ENCODE peak calls at places on chromosomes 6 and 20, in nine cellular contexts. U, F, X, P, D, H, E, L and V are unnamed samples.

GRCh38 chr6:141580988-141581387 is 551.7 kb upstream of the GJE1 start:
- DNase-seq in E (peak), F (no peak), D (peak), L (no peak), X (no peak), U (no peak), H (no peak), P (no peak), V (peak)

GRCh38 chr20:18686696-18687095 is 98.8 kb downstream of the DTD1 start:
- DNase-seq in F (no peak), X (no peak), D (no peak), U (no peak), P (no peak), E (no peak), H (no peak), L (no peak), V (no peak)

GRCh38 chr6:35725721-35726438 is 11.0 kb upstream of the ARMC12 start:
- DNase-seq in P (peak), H (peak), X (peak), U (peak), F (no peak), D (no peak), L (peak), E (peak), V (no peak)

GRCh38 chr6:169229611-169230321 is 23.9 kb downstream of the THBS2 start:
- DNase-seq in X (peak), F (no peak), H (peak), U (no peak), P (no peak), E (peak), L (peak), D (peak), V (peak)

GRCh38 chr6:136173519-136174507 is 76.3 kb downstream of the MTFR2 start:
- DNase-seq in F (no peak), X (peak), L (no peak), H (no peak), U (no peak), P (peak), E (no peak), D (peak), V (no peak)

GRCh38 chr6:47669684-47670515 is 28.5 kb upstream of the ADGRF4 start:
- DNase-seq in F (peak), X (no peak), H (no peak), E (peak), U (no peak), P (no peak), L (peak), D (no peak), V (peak)

GRCh38 chr6:21220271-21220987 is 373.1 kb upstream of the SOX4 start:
- DNase-seq in D (no peak), L (no peak), U (peak), P (no peak), X (no peak), E (no peak), H (no peak), F (no peak), V (no peak)

GRCh38 chr6:22025468-22026159 is 271.2 kb downstream of the PRL start:
- DNase-seq in E (peak), H (no peak), U (no peak), P (peak), D (peak), F (no peak), X (peak), L (peak), V (peak)

GRCh38 chr20:1944345-1945099 is 49.3 kb downstream of the SIRPA start:
- DNase-seq in X (no peak), H (peak), D (no peak), E (no peak), F (no peak), U (no peak), L (no peak), P (no peak), V (no peak)

GRCh38 chr6:72941263-72941662 is 284.0 kb downstream of the KHDC1L start:
- DNase-seq in F (no peak), H (no peak), L (no peak), X (no peak), E (no peak), P (no peak), D (no peak), U (no peak), V (no peak)

GRCh38 chr6:35048631-35049083 is 92.5 kb downstream of the TCP11 start:
- DNase-seq in L (no peak), D (no peak), F (no peak), X (no peak), H (peak), U (no peak), E (peak), P (peak), V (peak)

GRCh38 chr6:69933239-69933638 is 66.9 kb downstream of the COL19A1 start:
- DNase-seq in F (peak), P (no peak), U (no peak), E (no peak), L (no peak), H (no peak), D (no peak), X (no peak), V (no peak)

GRCh38 chr20:58650181-58650775 is 805 bp upstream of the STX16 start:
- DNase-seq in L (peak), H (peak), X (peak), D (peak), U (no peak), P (no peak), E (no peak), F (no peak), V (no peak)

GRCh38 chr6:140346461-140346860 is 972.0 kb upstream of the CITED2 start:
- DNase-seq in E (peak), F (peak), D (no peak), H (no peak), L (no peak), P (no peak), U (no peak), X (no peak), V (peak)

GRCh38 chr6:155778336-155778735 is 322.7 kb upstream of the NOX3 start:
- DNase-seq in F (no peak), D (no peak), P (no peak), H (no peak), U (no peak), X (no peak), L (no peak), E (no peak), V (no peak)

GRCh38 chr6:71190809-71191208 is 97.8 kb upstream of the OGFRL1 start:
- DNase-seq in H (no peak), E (peak), X (no peak), P (peak), D (peak), F (no peak), L (no peak), U (no peak), V (peak)

DNA sequence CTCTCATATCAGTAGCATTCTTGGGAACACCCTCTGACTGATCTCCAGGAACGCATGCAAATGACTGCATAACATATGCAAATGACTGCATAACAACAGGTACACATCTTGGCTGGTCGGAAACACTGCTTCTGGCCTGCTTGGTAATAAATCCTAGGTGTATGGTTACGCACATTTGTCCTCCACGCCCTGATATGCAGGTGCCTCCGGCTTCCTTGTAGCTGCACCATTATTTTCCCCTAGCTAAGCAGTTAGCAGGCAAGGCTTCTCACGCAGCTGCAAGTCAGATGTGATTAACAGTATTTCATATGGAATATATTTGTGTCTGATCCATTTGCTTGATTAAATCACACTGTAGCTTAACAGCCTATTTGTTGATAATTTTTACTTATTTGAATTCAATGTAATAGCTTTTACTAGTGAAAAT is 5.9 kb downstream of the RPS6KA2 start:
- DNase-seq in F (no peak), P (no peak), H (no peak), X (peak), U (peak), L (no peak), D (no peak), E (no peak), V (no peak)
- H3K4me3 ChIP-seq in F (no peak), P (no peak), H (no peak), X (no peak), U (no peak), L (no peak), D (no peak), E (no peak), V (no peak)

GRCh38 chr6:44222486-44222986 is 859 bp upstream of the SLC29A1 start:
- DNase-seq in P (no peak), L (no peak), E (no peak), D (no peak), F (no peak), X (no peak), H (peak), U (no peak), V (no peak)

GRCh38 chr6:44223471-44224153 is at the start of gene SLC29A1:
- DNase-seq in L (no peak), H (peak), E (peak), F (no peak), P (peak), X (no peak), D (no peak), U (peak), V (no peak)

GRCh38 chr6:44221961-44222335 is 1.4 kb upstream of the SLC29A1 start:
- DNase-seq in L (no peak), U (no peak), P (no peak), H (no peak), F (no peak), E (no peak), D (no peak), X (no peak), V (no peak)

GRCh38 chr6:44224154-44224977 is 971 bp downstream of the SLC29A1 start:
- DNase-seq in E (no peak), U (no peak), L (no peak), F (no peak), D (no peak), X (no peak), P (peak), H (peak), V (no peak)

DNA sequence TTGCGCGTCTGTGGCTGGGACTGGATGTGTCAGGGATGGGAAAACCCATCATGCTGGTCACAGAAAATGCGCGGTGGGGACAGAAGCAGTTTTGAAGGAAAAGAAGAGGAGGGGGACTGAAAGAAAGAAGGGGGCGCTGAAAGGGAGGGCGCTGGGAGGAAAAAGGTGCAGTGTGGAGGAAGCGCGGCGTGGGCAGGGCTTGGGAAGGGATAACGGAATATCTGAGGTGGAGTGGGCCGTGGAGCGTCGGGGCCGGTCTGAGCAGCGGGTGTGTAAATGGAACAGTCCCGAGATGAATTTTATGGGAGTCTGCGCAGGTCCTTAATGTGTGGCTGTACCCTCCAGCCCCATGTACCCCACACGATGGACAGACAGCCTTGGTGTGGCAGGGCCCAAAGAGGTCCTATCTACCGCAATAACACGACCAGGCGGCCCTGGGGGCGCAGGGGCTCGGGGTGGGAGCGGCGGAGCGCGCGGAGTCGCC is 366 bp upstream of the SLC29A1 start:
- DNase-seq in D (no peak), F (no peak), X (no peak), H (peak), P (no peak), L (no peak), E (no peak), U (no peak), V (no peak)
- TF ChIP-seq CTCF in D (no peak), F (no peak), X (no peak), H (no peak), P (no peak), L (no peak), E (no peak), U (no peak), V (no peak)

GRCh38 chr20:50314936-50315335 is 124.3 kb downstream of the CEBPB start:
- DNase-seq in E (no peak), U (no peak), D (no peak), F (no peak), L (no peak), P (no peak), X (no peak), H (peak), V (no peak)
- H3K4me3 ChIP-seq in E (no peak), U (no peak), D (no peak), F (no peak), L (no peak), P (no peak), X (no peak), H (no peak), V (no peak)

GRCh38 chr20:7272512-7272911 is 505.0 kb downstream of the BMP2 start:
- DNase-seq in H (no peak), X (no peak), D (peak), E (peak), L (no peak), F (no peak), P (peak), U (no peak), V (no peak)
- TF ChIP-seq CTCF in H (no peak), X (no peak), D (peak), E (peak), L (no peak), F (peak), P (no peak), U (no peak), V (peak)

GRCh38 chr20:49285233-49285668 is 7.4 kb upstream of the ZNFX1 start:
- DNase-seq in F (no peak), L (no peak), X (no peak), P (no peak), U (no peak), E (no peak), D (no peak), H (no peak), V (no peak)

GRCh38 chr20:49287555-49288249 is 9.8 kb upstream of the ZNFX1 start:
- DNase-seq in L (no peak), U (no peak), E (peak), D (peak), H (no peak), F (no peak), P (no peak), X (no peak), V (peak)

GRCh38 chr20:49284818-49285217 is 7.0 kb upstream of the ZNFX1 start:
- DNase-seq in H (no peak), P (no peak), F (no peak), D (no peak), E (no peak), X (no peak), U (no peak), L (no peak), V (no peak)

GRCh38 chr20:49286689-49287551 is 9.1 kb upstream of the ZNFX1 start:
- DNase-seq in D (no peak), P (peak), H (no peak), X (no peak), L (no peak), E (no peak), U (no peak), F (no peak), V (no peak)

GRCh38 chr20:49285813-49286494 is 8.1 kb upstream of the ZNFX1 start:
- DNase-seq in H (no peak), P (no peak), X (no peak), L (no peak), F (no peak), D (no peak), U (no peak), E (no peak), V (no peak)
- H3K4me3 ChIP-seq in H (no peak), P (peak), X (no peak), L (no peak), F (no peak), D (no peak), U (no peak), E (no peak), V (no peak)

GRCh38 chr6:127547215-127547614 is 28.1 kb upstream of the MTCL3 start:
- DNase-seq in D (no peak), F (no peak), E (no peak), U (no peak), L (no peak), P (peak), H (no peak), X (no peak), V (no peak)
- TF ChIP-seq CTCF in D (peak), F (peak), E (peak), U (no peak), L (no peak), P (peak), H (no peak), X (no peak), V (peak)

GRCh38 chr6:27279513-27280063 is 32.1 kb downstream of the PRSS16 start:
- DNase-seq in D (no peak), H (no peak), L (no peak), U (no peak), F (no peak), E (no peak), P (no peak), X (no peak), V (no peak)

GRCh38 chr6:27280064-27280539 is 32.0 kb downstream of the POM121L2 start:
- DNase-seq in U (no peak), X (no peak), D (peak), E (peak), L (no peak), P (peak), F (no peak), H (no peak), V (peak)

GRCh38 chr6:27281105-27281539 is 31.0 kb downstream of the POM121L2 start:
- DNase-seq in L (no peak), F (no peak), E (no peak), D (no peak), X (no peak), U (no peak), P (no peak), H (no peak), V (no peak)

GRCh38 chr6:27281569-27281968 is 30.5 kb downstream of the POM121L2 start:
- DNase-seq in P (no peak), X (no peak), F (no peak), E (no peak), D (no peak), H (no peak), U (no peak), L (no peak), V (no peak)

GRCh38 chr6:27280540-27281000 is 31.5 kb downstream of the POM121L2 start:
- DNase-seq in D (peak), E (no peak), H (no peak), X (no peak), F (no peak), P (no peak), U (no peak), L (no peak), V (no peak)
- H3K4me3 ChIP-seq in D (peak), E (peak), H (no peak), X (no peak), F (peak), P (peak), U (no peak), L (no peak), V (peak)